ENCODE peak calls at places on chromosomes 16 and 17, in eight cellular contexts. V is Peyer's patch, G is psoas muscle, P is lung, Z is A549, X is tibial artery, C is epithelial cell of esophagus, T is ascending aorta. I is an unnamed sample.

GRCh38 chr17:50259484-50260324 is 14.6 kb upstream of the TMEM92 start:
- DNase-seq in V (no peak), G (no peak), P (no peak), Z (no peak), X (peak; percentile 62), C (no peak), T (no peak), I (no peak)

GRCh38 chr16:3861808-3862451 is 18.6 kb downstream of the CREBBP start:
- DNase-seq in V (no peak), G (no peak), P (no peak), Z (no peak), X (no peak), C (no peak), T (no peak), I (no peak)

GRCh38 chr16:87538160-87538559 is 45.3 kb upstream of the ZCCHC14 start:
- DNase-seq in V (no peak), G (no peak), P (no peak), Z (no peak), X (no peak), C (no peak), T (no peak), I (no peak)

GRCh38 chr16:1525871-1526607 is 7.4 kb upstream of the TMEM204 start:
- DNase-seq in V (no peak), G (no peak), P (no peak), Z (no peak), X (no peak), C (no peak), T (no peak), I (no peak)

GRCh38 chr16:86931410-86931941 is 353.1 kb downstream of the FOXL1 start:
- DNase-seq in V (no peak), G (no peak), P (no peak), Z (no peak), X (peak; percentile 84), C (peak; percentile 54), T (no peak), I (no peak)

GRCh38 chr17:16243811-16244567 is 27.0 kb downstream of the PIGL start:
- DNase-seq in V (no peak), G (no peak), P (no peak), Z (no peak), X (no peak), C (no peak), T (no peak), I (no peak)

GRCh38 chr17:47931848-47932247 is 9.5 kb upstream of the PNPO start:
- DNase-seq in V (no peak), G (no peak), P (no peak), Z (no peak), X (no peak), C (no peak), T (no peak), I (no peak)

GRCh38 chr17:27545562-27546229 is 85.3 kb upstream of the LGALS9 start:
- DNase-seq in V (no peak), G (no peak), P (no peak), Z (no peak), X (no peak), C (no peak), T (no peak), I (no peak)

GRCh38 chr17:35315971-35316370 is 57.5 kb downstream of the SLFN11 start:
- DNase-seq in V (no peak), G (no peak), P (no peak), Z (no peak), X (no peak), C (no peak), T (no peak), I (no peak)

GRCh38 chr17:73228748-73229236 is 32.9 kb downstream of the CPSF4L start:
- DNase-seq in V (no peak), G (peak; percentile 85), P (peak; percentile 65), Z (peak; percentile 70), X (peak; percentile 83), C (peak; percentile 87), T (no peak), I (peak; percentile 33)

GRCh38 chr16:23274968-23275367 is 27.1 kb upstream of the SCNN1B start:
- DNase-seq in V (no peak), G (no peak), P (no peak), Z (peak; percentile 60), X (no peak), C (peak; percentile 19), T (no peak), I (no peak)

GRCh38 chr16:86534779-86535605 is 20.0 kb downstream of the MTHFSD start:
- DNase-seq in V (no peak), G (no peak), P (no peak), Z (no peak), X (no peak), C (no peak), T (no peak), I (no peak)

GRCh38 chr17:58870747-58871146 is 115.1 kb downstream of the PPM1E start:
- DNase-seq in V (no peak), G (no peak), P (no peak), Z (peak; percentile 13), X (no peak), C (no peak), T (no peak), I (no peak)

GRCh38 chr16:85172465-85173071 is 60.3 kb upstream of the CIBAR2 start:
- DNase-seq in V (no peak), G (peak; percentile 81), P (no peak), Z (peak; percentile 62), X (no peak), C (peak; percentile 18), T (no peak), I (no peak)
- TF ChIP-seq CTCF in V (no peak), G (peak; percentile 46), P (no peak), Z (peak; percentile 9), X (peak; percentile 6), C (peak; percentile 23), T (peak; percentile 40), I (peak; percentile 25)

GRCh38 chr16:76535-77272 is 1.3 kb upstream of the MPG start:
- DNase-seq in V (peak; percentile 40), G (peak; percentile 92), P (peak; percentile 70), Z (no peak), X (peak; percentile 95), C (peak; percentile 65), T (peak; percentile 61), I (no peak)
- H3K4me3 ChIP-seq in V (peak overlapping the region; percentile 95), G (peak overlapping the region; percentile 91), P (peak overlapping the region; percentile 81), Z (peak overlapping the region; percentile 94), X (peak overlapping the region; percentile 72), C (peak overlapping the region; percentile 67), T (peak overlapping the region; percentile 76), I (peak overlapping the region; percentile 79)

GRCh38 chr17:45967378-45967777 is 31.7 kb upstream of the STH start:
- DNase-seq in V (no peak), G (peak; percentile 46), P (no peak), Z (no peak), X (no peak), C (no peak), T (no peak), I (no peak)
- TF ChIP-seq CTCF in V (no peak), G (no peak), P (no peak), Z (no peak), X (no peak), C (no peak), T (no peak), I (no peak)

DNA sequence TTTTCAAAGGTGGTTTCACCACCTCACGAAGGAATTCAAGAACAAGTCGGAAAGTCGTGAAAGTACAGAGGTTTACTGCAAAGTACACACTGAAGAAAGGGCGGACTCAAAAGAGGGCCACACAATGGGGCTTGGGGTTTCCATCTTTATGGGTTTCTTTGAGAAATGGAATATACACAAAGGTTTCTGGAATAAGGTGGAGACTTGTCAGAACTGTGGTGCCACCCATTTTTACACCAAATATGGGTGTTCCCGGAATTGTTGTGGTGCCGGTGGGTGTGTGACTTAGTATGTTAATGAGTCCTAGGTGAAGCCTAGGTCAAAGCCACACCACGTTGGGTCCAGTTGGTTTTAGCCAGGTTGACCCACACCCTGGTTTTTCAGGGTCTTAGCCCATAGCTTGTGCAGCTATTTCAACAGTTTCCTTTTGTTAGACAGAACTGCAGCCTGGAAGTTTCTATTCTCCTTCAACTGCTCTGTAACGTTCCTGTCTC is 567 bp upstream of the GCSH start:
- DNase-seq in V (no peak), G (no peak), P (no peak), Z (no peak), X (no peak), C (no peak), T (no peak), I (no peak)
- H3K4me3 ChIP-seq in V (peak overlapping the region; percentile 66), G (peak overlapping the region; percentile 90), P (no peak overlapping the region), Z (peak overlapping the region; percentile 24), X (peak overlapping the region; percentile 69), C (peak overlapping the region; percentile 25), T (peak overlapping the region; percentile 99), I (peak overlapping the region; percentile 3)

GRCh38 chr17:57106107-57106835 is 21.2 kb downstream of the AKAP1 start:
- DNase-seq in V (no peak), G (peak; percentile 87), P (no peak), Z (peak; percentile 57), X (no peak), C (peak; percentile 7), T (no peak), I (no peak)
- TF ChIP-seq CTCF in V (no peak), G (peak; percentile 58), P (no peak), Z (peak; percentile 52), X (no peak), C (no peak), T (no peak), I (peak; percentile 45)